ENCODE peak calls at places on chromosomes 1 and 21, in ten cellular contexts. One of them, this sample, is unnamed.

GRCh38 chr1:20212099-20212684 is 25.9 kb upstream of the PLA2G2C start:
- DNase-seq in neuronal stem cell: no peak
- DNase-seq in tibial artery: no peak
- DNase-seq in aorta: no peak
- DNase-seq in endothelial cell of umbilical vein: no peak
- DNase-seq in stomach: no peak
- DNase-seq in A549: no peak
- DNase-seq in upper lobe of right lung: no peak
- DNase-seq in astrocyte of the spinal cord: no peak
- DNase-seq in fibroblast of pulmonary artery: no peak
- DNase-seq in this sample: no peak

GRCh38 chr1:239222999-239223398 is 163.4 kb upstream of the CHRM3 start:
- DNase-seq in tibial artery: no peak
- DNase-seq in aorta: no peak
- DNase-seq in fibroblast of pulmonary artery: no peak
- DNase-seq in stomach: no peak
- DNase-seq in astrocyte of the spinal cord: no peak
- DNase-seq in upper lobe of right lung: no peak
- DNase-seq in neuronal stem cell: no peak
- DNase-seq in A549: no peak
- DNase-seq in endothelial cell of umbilical vein: no peak
- DNase-seq in this sample: no peak

GRCh38 chr1:29900727-29901126 is 664.4 kb downstream of the PTPRU start:
- DNase-seq in neuronal stem cell: no peak
- DNase-seq in stomach: no peak
- DNase-seq in A549: no peak
- DNase-seq in tibial artery: no peak
- DNase-seq in aorta: peak
- DNase-seq in astrocyte of the spinal cord: no peak
- DNase-seq in endothelial cell of umbilical vein: no peak
- DNase-seq in fibroblast of pulmonary artery: no peak
- DNase-seq in upper lobe of right lung: no peak
- DNase-seq in this sample: no peak

GRCh38 chr1:64826991-64827390 is 82.1 kb downstream of the RAVER2 start:
- DNase-seq in fibroblast of pulmonary artery: no peak
- DNase-seq in stomach: no peak
- DNase-seq in A549: no peak
- DNase-seq in neuronal stem cell: no peak
- DNase-seq in tibial artery: no peak
- DNase-seq in astrocyte of the spinal cord: no peak
- DNase-seq in aorta: no peak
- DNase-seq in endothelial cell of umbilical vein: no peak
- DNase-seq in upper lobe of right lung: no peak
- DNase-seq in this sample: no peak

GRCh38 chr1:201528631-201529260 is 10.2 kb upstream of the NAV1 start:
- DNase-seq in A549: peak
- DNase-seq in tibial artery: no peak
- DNase-seq in stomach: no peak
- DNase-seq in neuronal stem cell: no peak
- DNase-seq in astrocyte of the spinal cord: no peak
- DNase-seq in upper lobe of right lung: no peak
- DNase-seq in fibroblast of pulmonary artery: peak
- DNase-seq in aorta: no peak
- DNase-seq in endothelial cell of umbilical vein: no peak
- DNase-seq in this sample: no peak

GRCh38 chr1:890661-891060 is 33.1 kb upstream of the SAMD11 start:
- DNase-seq in endothelial cell of umbilical vein: no peak
- DNase-seq in A549: no peak
- DNase-seq in fibroblast of pulmonary artery: no peak
- DNase-seq in neuronal stem cell: no peak
- DNase-seq in upper lobe of right lung: no peak
- DNase-seq in astrocyte of the spinal cord: no peak
- DNase-seq in aorta: no peak
- DNase-seq in stomach: no peak
- DNase-seq in tibial artery: no peak
- DNase-seq in this sample: no peak

GRCh38 chr1:30173560-30173959 is 549.8 kb downstream of the MATN1 start:
- DNase-seq in upper lobe of right lung: no peak
- DNase-seq in aorta: no peak
- DNase-seq in stomach: peak
- DNase-seq in astrocyte of the spinal cord: no peak
- DNase-seq in tibial artery: no peak
- DNase-seq in A549: no peak
- DNase-seq in endothelial cell of umbilical vein: no peak
- DNase-seq in neuronal stem cell: no peak
- DNase-seq in fibroblast of pulmonary artery: no peak
- DNase-seq in this sample: no peak

GRCh38 chr1:181112071-181112929 is 23.8 kb downstream of the IER5 start:
- DNase-seq in neuronal stem cell: no peak
- DNase-seq in A549: peak
- DNase-seq in stomach: peak
- DNase-seq in aorta: peak
- DNase-seq in fibroblast of pulmonary artery: peak
- DNase-seq in tibial artery: peak
- DNase-seq in endothelial cell of umbilical vein: peak
- DNase-seq in upper lobe of right lung: peak
- DNase-seq in astrocyte of the spinal cord: peak
- DNase-seq in this sample: peak

GRCh38 chr1:15243275-15244043 is 3.6 kb upstream of the FHAD1 start:
- DNase-seq in endothelial cell of umbilical vein: no peak
- DNase-seq in astrocyte of the spinal cord: no peak
- DNase-seq in stomach: no peak
- DNase-seq in fibroblast of pulmonary artery: no peak
- DNase-seq in tibial artery: no peak
- DNase-seq in aorta: no peak
- DNase-seq in A549: no peak
- DNase-seq in neuronal stem cell: no peak
- DNase-seq in upper lobe of right lung: peak
- DNase-seq in this sample: no peak

GRCh38 chr1:214459895-214460294 is 91.5 kb downstream of the PTPN14 start:
- DNase-seq in A549: no peak
- DNase-seq in tibial artery: no peak
- DNase-seq in endothelial cell of umbilical vein: no peak
- DNase-seq in astrocyte of the spinal cord: no peak
- DNase-seq in stomach: no peak
- DNase-seq in aorta: no peak
- DNase-seq in upper lobe of right lung: no peak
- DNase-seq in fibroblast of pulmonary artery: no peak
- DNase-seq in neuronal stem cell: no peak
- DNase-seq in this sample: no peak

GRCh38 chr1:67552336-67552759 is 122.1 kb upstream of the SERBP1 start:
- DNase-seq in upper lobe of right lung: no peak
- DNase-seq in A549: no peak
- DNase-seq in stomach: peak
- DNase-seq in endothelial cell of umbilical vein: no peak
- DNase-seq in fibroblast of pulmonary artery: no peak
- DNase-seq in neuronal stem cell: no peak
- DNase-seq in aorta: no peak
- DNase-seq in astrocyte of the spinal cord: no peak
- DNase-seq in tibial artery: no peak
- DNase-seq in this sample: no peak

GRCh38 chr1:51578383-51579109 is 38.3 kb upstream of the OSBPL9 start:
- DNase-seq in fibroblast of pulmonary artery: no peak
- DNase-seq in endothelial cell of umbilical vein: no peak
- DNase-seq in upper lobe of right lung: no peak
- DNase-seq in tibial artery: no peak
- DNase-seq in stomach: no peak
- DNase-seq in neuronal stem cell: no peak
- DNase-seq in aorta: no peak
- DNase-seq in astrocyte of the spinal cord: no peak
- DNase-seq in A549: no peak
- DNase-seq in this sample: no peak

GRCh38 chr1:227728059-227728891 is 6.8 kb downstream of the JMJD4 start:
- DNase-seq in upper lobe of right lung: peak
- DNase-seq in neuronal stem cell: peak
- DNase-seq in endothelial cell of umbilical vein: peak
- DNase-seq in fibroblast of pulmonary artery: peak
- DNase-seq in A549: peak
- DNase-seq in stomach: peak
- DNase-seq in tibial artery: peak
- DNase-seq in aorta: peak
- DNase-seq in astrocyte of the spinal cord: peak
- DNase-seq in this sample: no peak

GRCh38 chr1:212515329-212515760 is 82.6 kb downstream of the NENF start:
- DNase-seq in neuronal stem cell: peak
- DNase-seq in upper lobe of right lung: no peak
- DNase-seq in A549: no peak
- DNase-seq in tibial artery: no peak
- DNase-seq in aorta: no peak
- DNase-seq in endothelial cell of umbilical vein: no peak
- DNase-seq in fibroblast of pulmonary artery: no peak
- DNase-seq in astrocyte of the spinal cord: no peak
- DNase-seq in stomach: no peak
- DNase-seq in this sample: no peak

GRCh38 chr1:92307980-92308379 is 9.1 kb downstream of the RPAP2 start:
- DNase-seq in aorta: no peak
- DNase-seq in tibial artery: no peak
- DNase-seq in A549: no peak
- DNase-seq in upper lobe of right lung: no peak
- DNase-seq in endothelial cell of umbilical vein: no peak
- DNase-seq in stomach: no peak
- DNase-seq in fibroblast of pulmonary artery: no peak
- DNase-seq in astrocyte of the spinal cord: no peak
- DNase-seq in neuronal stem cell: no peak
- DNase-seq in this sample: no peak

GRCh38 chr21:33109574-33110339 is 39.8 kb downstream of the OLIG1 start:
- DNase-seq in astrocyte of the spinal cord: no peak
- DNase-seq in tibial artery: no peak
- DNase-seq in upper lobe of right lung: no peak
- DNase-seq in A549: no peak
- DNase-seq in aorta: peak
- DNase-seq in stomach: no peak
- DNase-seq in neuronal stem cell: no peak
- DNase-seq in fibroblast of pulmonary artery: no peak
- DNase-seq in endothelial cell of umbilical vein: no peak
- DNase-seq in this sample: no peak

DNA sequence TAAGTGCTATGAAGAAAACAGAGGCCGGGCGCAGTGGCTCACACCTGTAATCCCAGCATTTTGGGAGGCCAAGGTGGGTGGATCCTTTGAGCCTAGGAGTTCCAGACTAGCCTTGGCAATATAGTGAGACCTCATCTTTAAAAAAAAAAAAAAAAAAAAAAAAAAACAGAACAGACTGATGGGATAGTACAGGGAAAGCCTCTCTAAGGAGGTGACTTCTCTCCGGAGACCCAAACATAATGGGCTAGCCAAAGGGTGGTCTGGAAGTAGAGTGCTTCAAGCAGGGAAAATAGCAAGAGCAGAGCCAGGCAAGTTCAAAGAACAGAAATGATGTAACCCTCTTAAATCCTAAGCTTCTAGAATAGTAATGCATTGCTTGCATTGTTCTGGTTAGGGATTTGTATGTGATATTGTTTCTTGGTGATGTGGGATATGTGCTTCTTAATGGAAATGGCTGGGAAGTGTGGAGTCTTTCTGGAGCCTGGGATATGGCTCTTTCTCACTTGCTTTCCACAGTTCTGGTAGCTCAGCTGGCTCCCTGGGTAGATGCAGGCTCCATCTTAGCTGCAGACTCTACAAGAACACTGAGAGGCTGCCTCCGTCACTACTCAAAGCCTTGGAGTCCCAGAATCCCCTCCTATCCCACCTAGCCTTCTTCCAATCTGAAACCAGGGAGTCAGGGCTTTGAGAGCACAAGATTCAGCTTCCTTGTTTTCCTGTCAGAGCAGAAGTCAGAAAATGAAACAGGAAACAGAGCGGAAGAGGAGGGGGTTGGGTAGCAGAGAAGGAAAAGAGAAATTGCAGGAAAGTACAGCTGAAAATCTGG is 1.9 kb upstream of the PIGV start:
- DNase-seq in neuronal stem cell: no peak
- DNase-seq in fibroblast of pulmonary artery: peak
- DNase-seq in astrocyte of the spinal cord: peak
- DNase-seq in tibial artery: no peak
- DNase-seq in aorta: no peak
- DNase-seq in stomach: no peak
- DNase-seq in A549: no peak
- DNase-seq in upper lobe of right lung: no peak
- DNase-seq in endothelial cell of umbilical vein: peak
- DNase-seq in this sample: no peak
- H3K4me3 ChIP-seq in neuronal stem cell: no peak
- H3K4me3 ChIP-seq in fibroblast of pulmonary artery: no peak
- H3K4me3 ChIP-seq in astrocyte of the spinal cord: no peak
- H3K4me3 ChIP-seq in tibial artery: no peak
- H3K4me3 ChIP-seq in aorta: no peak
- H3K4me3 ChIP-seq in stomach: no peak
- H3K4me3 ChIP-seq in A549: no peak
- H3K4me3 ChIP-seq in upper lobe of right lung: peak
- H3K4me3 ChIP-seq in endothelial cell of umbilical vein: no peak
- H3K4me3 ChIP-seq in this sample: no peak

DNA sequence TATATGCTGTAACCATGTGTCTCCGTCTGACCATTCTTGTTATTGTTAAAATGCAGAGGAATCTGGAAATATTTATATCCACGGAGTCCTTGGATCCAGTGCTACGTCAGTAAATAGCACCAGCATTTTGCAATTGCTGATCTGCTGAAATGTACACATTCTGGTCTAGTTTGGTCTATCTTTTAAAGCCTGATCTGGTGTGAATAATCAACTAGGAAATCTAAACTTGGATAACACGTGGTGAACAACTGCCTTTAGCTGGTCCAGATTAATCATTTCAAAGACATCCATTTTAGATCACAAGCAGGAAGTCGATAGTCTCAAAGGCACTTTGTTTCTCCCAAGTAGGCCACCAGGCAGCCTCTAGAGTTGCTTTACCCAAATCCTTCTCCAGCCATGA is 32.6 kb downstream of the PDPN start:
- DNase-seq in stomach: no peak
- DNase-seq in upper lobe of right lung: no peak
- DNase-seq in tibial artery: no peak
- DNase-seq in astrocyte of the spinal cord: no peak
- DNase-seq in A549: no peak
- DNase-seq in endothelial cell of umbilical vein: no peak
- DNase-seq in aorta: no peak
- DNase-seq in neuronal stem cell: no peak
- DNase-seq in fibroblast of pulmonary artery: no peak
- DNase-seq in this sample: no peak
- H3K4me3 ChIP-seq in stomach: no peak
- H3K4me3 ChIP-seq in upper lobe of right lung: no peak
- H3K4me3 ChIP-seq in tibial artery: no peak
- H3K4me3 ChIP-seq in astrocyte of the spinal cord: no peak
- H3K4me3 ChIP-seq in A549: no peak
- H3K4me3 ChIP-seq in endothelial cell of umbilical vein: no peak
- H3K4me3 ChIP-seq in aorta: no peak
- H3K4me3 ChIP-seq in neuronal stem cell: no peak
- H3K4me3 ChIP-seq in fibroblast of pulmonary artery: no peak
- H3K4me3 ChIP-seq in this sample: no peak

GRCh38 chr1:46615088-46615487 is 1.5 kb downstream of the MOB3C start:
- DNase-seq in fibroblast of pulmonary artery: no peak
- DNase-seq in upper lobe of right lung: no peak
- DNase-seq in A549: no peak
- DNase-seq in endothelial cell of umbilical vein: no peak
- DNase-seq in tibial artery: no peak
- DNase-seq in astrocyte of the spinal cord: no peak
- DNase-seq in aorta: no peak
- DNase-seq in stomach: no peak
- DNase-seq in neuronal stem cell: no peak
- DNase-seq in this sample: no peak
- H3K4me3 ChIP-seq in fibroblast of pulmonary artery: no peak
- H3K4me3 ChIP-seq in upper lobe of right lung: peak
- H3K4me3 ChIP-seq in A549: no peak
- H3K4me3 ChIP-seq in endothelial cell of umbilical vein: no peak
- H3K4me3 ChIP-seq in tibial artery: peak
- H3K4me3 ChIP-seq in astrocyte of the spinal cord: no peak
- H3K4me3 ChIP-seq in aorta: no peak
- H3K4me3 ChIP-seq in stomach: peak
- H3K4me3 ChIP-seq in neuronal stem cell: no peak
- H3K4me3 ChIP-seq in this sample: no peak

GRCh38 chr1:17066530-17067426 is 12.9 kb upstream of the SDHB start:
- DNase-seq in fibroblast of pulmonary artery: no peak
- DNase-seq in stomach: no peak
- DNase-seq in upper lobe of right lung: no peak
- DNase-seq in neuronal stem cell: no peak
- DNase-seq in aorta: peak
- DNase-seq in tibial artery: no peak
- DNase-seq in astrocyte of the spinal cord: no peak
- DNase-seq in endothelial cell of umbilical vein: no peak
- DNase-seq in A549: no peak
- DNase-seq in this sample: no peak
- H3K4me3 ChIP-seq in fibroblast of pulmonary artery: no peak
- H3K4me3 ChIP-seq in stomach: no peak
- H3K4me3 ChIP-seq in upper lobe of right lung: no peak
- H3K4me3 ChIP-seq in neuronal stem cell: no peak
- H3K4me3 ChIP-seq in aorta: no peak
- H3K4me3 ChIP-seq in tibial artery: no peak
- H3K4me3 ChIP-seq in astrocyte of the spinal cord: no peak
- H3K4me3 ChIP-seq in endothelial cell of umbilical vein: no peak
- H3K4me3 ChIP-seq in A549: no peak
- H3K4me3 ChIP-seq in this sample: no peak

This sample was measured in BJ.